ENCODE peak calls at places on chromosome 4, in four cellular contexts. W, Y, N and Z are unnamed samples.

GRCh38 chr4:117545042-117545441 is 459.7 kb upstream of the TRAM1L1 start:
- DNase-seq in W (no peak), Y (no peak), N (no peak), Z (no peak)

GRCh38 chr4:121140712-121141111 is 23.4 kb downstream of the TNIP3 start:
- DNase-seq in N (no peak), Y (no peak), W (no peak), Z (no peak)

GRCh38 chr4:184473515-184474260 is 662 bp downstream of the IRF2 start:
- DNase-seq in N (peak; percentile 44), Y (peak; percentile 40), W (no peak), Z (peak; percentile 38)

GRCh38 chr4:154064244-154064643 is 275.4 kb upstream of the SFRP2 start:
- DNase-seq in N (no peak), Y (no peak), W (no peak), Z (no peak)

GRCh38 chr4:4395849-4396627 is 9.1 kb downstream of the NSG1 start:
- DNase-seq in N (no peak), Y (no peak), W (no peak), Z (no peak)

GRCh38 chr4:53196872-53197759 is 168.7 kb downstream of the SCFD2 start:
- DNase-seq in Y (no peak), N (no peak), W (no peak), Z (peak; percentile 59)

GRCh38 chr4:57147335-57148060 is 37.3 kb upstream of the IGFBP7 start:
- DNase-seq in W (no peak), Y (no peak), N (no peak), Z (no peak)

GRCh38 chr4:82798168-82799005 is at the start of gene SCD5:
- DNase-seq in N (peak; percentile 66), W (no peak), Y (peak; percentile 65), Z (peak; percentile 42)

GRCh38 chr4:11720292-11720691 is 291.6 kb upstream of the HS3ST1 start:
- DNase-seq in N (no peak), W (no peak), Y (no peak), Z (peak; percentile 13)

GRCh38 chr4:99644453-99644852 is 13.2 kb downstream of the C4orf54 start:
- DNase-seq in N (no peak), W (no peak), Y (no peak), Z (no peak)

GRCh38 chr4:16183604-16184003 is 42.7 kb downstream of the TAPT1 start:
- DNase-seq in Y (no peak), W (no peak), N (no peak), Z (no peak)

GRCh38 chr4:56049428-56050212 is 100.9 kb downstream of the CEP135 start:
- DNase-seq in N (no peak), Y (no peak), W (no peak), Z (peak; percentile 44)

GRCh38 chr4:101792056-101792575 is 1.6 kb downstream of the BANK1 start:
- DNase-seq in Y (no peak), N (no peak), W (no peak), Z (no peak)

GRCh38 chr4:4350909-4351308 is 36.0 kb upstream of the NSG1 start:
- DNase-seq in Y (no peak), N (no peak), W (no peak), Z (no peak)

GRCh38 chr4:163269156-163269555 is 63.2 kb downstream of the NPY1R start:
- DNase-seq in Y (no peak), W (no peak), N (no peak), Z (no peak)

GRCh38 chr4:163271555-163272127 is 60.8 kb downstream of the NPY1R start:
- DNase-seq in W (no peak), Y (no peak), N (no peak), Z (no peak)

GRCh38 chr4:163269874-163270273 is 62.5 kb downstream of the NPY1R start:
- DNase-seq in N (no peak), Y (no peak), W (no peak), Z (no peak)

GRCh38 chr4:163273203-163273602 is 59.2 kb downstream of the NPY1R start:
- DNase-seq in W (no peak), Y (no peak), N (no peak), Z (no peak)

GRCh38 chr4:163273922-163274321 is 58.5 kb downstream of the NPY1R start:
- DNase-seq in W (no peak), N (no peak), Y (no peak), Z (no peak)
- H3K4me3 ChIP-seq in W (no peak overlapping the region), N (no peak overlapping the region), Y (no peak overlapping the region), Z (no peak overlapping the region)

GRCh38 chr4:7758444-7758815 is 181.2 kb downstream of the AFAP1 start:
- DNase-seq in Y (no peak), N (no peak), W (no peak), Z (no peak)

GRCh38 chr4:7760706-7761105 is 179.0 kb downstream of the AFAP1 start:
- DNase-seq in N (no peak), W (no peak), Y (no peak), Z (no peak)

GRCh38 chr4:7759221-7759620 is 180.4 kb downstream of the AFAP1 start:
- DNase-seq in N (no peak), Y (no peak), W (no peak), Z (no peak)

GRCh38 chr4:7760228-7760627 is 179.4 kb downstream of the AFAP1 start:
- DNase-seq in Y (no peak), N (no peak), W (no peak), Z (no peak)

DNA sequence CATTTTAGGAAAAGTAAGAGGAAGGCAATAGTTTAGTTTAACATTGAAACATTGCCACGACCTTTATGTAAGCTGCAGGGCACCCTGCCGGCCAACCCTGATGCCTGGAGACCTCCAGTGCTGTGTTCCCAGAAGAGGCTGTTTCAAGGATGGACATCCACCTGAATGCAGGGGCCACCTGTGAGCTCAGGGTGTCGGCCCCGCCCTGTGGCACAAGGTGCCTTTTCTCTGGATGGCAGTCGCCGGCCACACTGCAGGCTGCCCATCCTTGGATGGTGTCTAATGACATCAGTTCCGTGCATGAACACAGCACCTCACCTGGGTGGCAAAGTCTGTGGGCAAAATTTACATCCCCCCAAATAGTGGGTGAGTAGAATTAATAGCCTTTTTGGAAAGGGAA is 180.0 kb downstream of the AFAP1 start:
- DNase-seq in Y (no peak), W (no peak), N (no peak), Z (no peak)
- H3K4me3 ChIP-seq in Y (no peak overlapping the region), W (no peak overlapping the region), N (no peak overlapping the region), Z (no peak overlapping the region)

GRCh38 chr4:40626183-40626990 is 3.3 kb downstream of the RBM47 start:
- DNase-seq in W (no peak), Y (no peak), N (no peak), Z (no peak)
- H3K4me3 ChIP-seq in W (no peak overlapping the region), Y (no peak overlapping the region), N (peak overlapping the region; percentile 27), Z (no peak overlapping the region)

GRCh38 chr4:168629561-168629960 is 132.7 kb downstream of the PALLD start:
- DNase-seq in W (no peak), Y (no peak), N (no peak), Z (no peak)
- H3K4me3 ChIP-seq in W (no peak overlapping the region), Y (no peak overlapping the region), N (no peak overlapping the region), Z (no peak overlapping the region)

GRCh38 chr4:76036855-76037254 is 985 bp upstream of the CXCL11 start:
- DNase-seq in Y (no peak), N (no peak), W (no peak), Z (no peak)

GRCh38 chr4:76035146-76035545 is 724 bp downstream of the CXCL11 start:
- DNase-seq in W (no peak), N (no peak), Y (no peak), Z (no peak)

DNA sequence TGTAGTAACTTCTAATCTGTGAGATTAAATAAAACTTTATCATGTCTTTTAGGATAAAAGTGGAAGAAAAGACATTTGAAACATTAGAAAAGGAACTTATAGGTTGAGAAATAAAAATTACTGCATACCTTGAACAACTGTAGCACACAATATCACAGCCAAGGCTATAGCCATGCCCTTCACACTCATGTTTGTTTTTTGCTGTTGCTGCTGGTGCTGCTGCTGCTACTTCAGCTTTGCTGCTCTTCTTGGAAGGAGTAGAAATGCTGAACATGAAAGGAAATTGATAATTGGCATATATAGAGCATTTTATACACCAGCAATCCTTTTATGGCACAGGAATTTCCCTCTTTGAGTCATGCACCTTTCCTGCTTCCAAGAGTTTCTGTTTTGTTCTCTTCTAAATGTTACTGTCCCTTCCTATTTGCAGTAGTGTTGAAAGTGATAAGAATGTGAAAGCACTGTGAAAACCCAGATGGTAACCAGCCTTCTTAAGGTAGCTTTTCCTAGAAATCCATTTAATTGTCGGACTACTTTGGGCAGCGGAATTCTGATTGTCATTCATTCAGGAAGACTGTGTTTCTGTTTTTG is at the start of gene CXCL11:
- DNase-seq in N (no peak), Y (no peak), W (no peak), Z (no peak)
- H3K4me3 ChIP-seq in N (no peak within 1 kb of the TSS), Y (no peak within 1 kb of the TSS), W (no peak within 1 kb of the TSS), Z (no peak within 1 kb of the TSS)

DNA sequence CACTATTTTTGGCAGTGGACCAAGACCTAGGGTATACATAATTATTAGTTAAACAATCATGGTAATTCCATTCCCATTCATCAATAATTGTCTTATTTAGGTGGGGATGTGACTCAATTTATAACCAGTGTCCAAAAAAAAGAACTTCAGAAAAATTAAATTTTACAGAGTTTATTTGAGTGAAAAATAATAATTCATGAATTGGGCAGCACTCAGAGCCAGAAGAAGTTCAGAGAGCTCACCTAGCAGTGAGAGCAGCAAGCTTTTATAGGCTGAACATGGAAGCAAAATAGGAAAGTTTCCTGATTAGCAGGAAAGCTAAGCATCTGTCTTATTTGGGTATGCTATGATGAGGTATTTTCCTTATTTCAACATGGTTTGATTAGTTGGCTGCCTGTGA is 500.8 kb downstream of the PCDH7 start:
- DNase-seq in N (no peak), W (no peak), Y (no peak), Z (no peak)
- H3K4me3 ChIP-seq in N (no peak overlapping the region), W (no peak overlapping the region), Y (no peak overlapping the region), Z (no peak overlapping the region)